ENCODE peak calls at places on chromosomes 6 and 20, in eight cellular contexts. N is fibroblast of lung, Q is NCI-H2029, C is left colon, Z is endothelial cell of umbilical vein, S is amygdala, E is AG08396, I is PC-3. G is an unnamed sample.

GRCh38 chr6:166360243-166361079 is 18.1 kb upstream of the SFT2D1 start:
- DNase-seq in S (no peak), Q (no peak), I (peak; percentile 33), Z (no peak), C (no peak), N (no peak), E (no peak), G (no peak)

GRCh38 chr6:11672261-11672660 is 106.3 kb downstream of the ADTRP start:
- DNase-seq in C (no peak), E (no peak), Z (no peak), N (no peak), I (no peak), S (no peak), Q (no peak), G (no peak)

GRCh38 chr6:83055366-83055964 is 10.2 kb downstream of the UBE3D start:
- DNase-seq in E (peak; percentile 66), Q (peak; percentile 7), N (peak; percentile 62), S (peak; percentile 12), I (peak; percentile 60), Z (peak; percentile 45), C (peak; percentile 24), G (peak; percentile 6)

GRCh38 chr6:170176621-170177382 is 114.1 kb downstream of the DLL1 start:
- DNase-seq in C (no peak), S (no peak), Z (no peak), Q (peak; percentile 49), N (no peak), I (no peak), E (peak; percentile 45), G (no peak)

GRCh38 chr6:34517966-34518365 is 38.2 kb downstream of the SPDEF start:
- DNase-seq in N (no peak), C (no peak), Q (no peak), I (no peak), Z (no peak), S (no peak), E (no peak), G (no peak)

GRCh38 chr6:28920281-28920680 is 3.5 kb downstream of the TRIM27 start:
- DNase-seq in Z (no peak), C (no peak), Q (no peak), S (no peak), N (no peak), I (no peak), E (no peak), G (no peak)

GRCh38 chr6:31834367-31834703 is 6.8 kb downstream of the HSPA1B start:
- DNase-seq in S (peak; percentile 88), I (peak; percentile 85), N (peak; percentile 89), Z (no peak), Q (peak; percentile 96), C (peak; percentile 90), E (peak; percentile 91), G (peak; percentile 83)

GRCh38 chr6:4970739-4971395 is 33.0 kb downstream of the RPP40 start:
- DNase-seq in E (no peak), N (no peak), Q (no peak), S (no peak), I (no peak), C (no peak), Z (no peak), G (no peak)

GRCh38 chr6:125835221-125835744 is 44.5 kb downstream of the NCOA7 start:
- DNase-seq in C (no peak), N (peak; percentile 44), Q (no peak), E (peak; percentile 9), I (no peak), S (no peak), Z (peak; percentile 91), G (no peak)

GRCh38 chr6:67748521-67748920 is 886.6 kb upstream of the ADGRB3 start:
- DNase-seq in Q (no peak), S (no peak), Z (no peak), N (peak; percentile 47), E (no peak), I (no peak), C (no peak), G (no peak)

GRCh38 chr6:75884822-75885221 is 135.8 kb downstream of the MYO6 start:
- DNase-seq in Z (no peak), C (no peak), Q (no peak), S (no peak), I (no peak), N (no peak), E (no peak), G (no peak)

GRCh38 chr6:36445651-36446050 is 2.9 kb downstream of the KCTD20 start:
- DNase-seq in C (no peak), Z (peak; percentile 12), E (no peak), S (no peak), Q (no peak), I (no peak), N (no peak), G (no peak)

GRCh38 chr6:94680672-94681212 is 896.6 kb upstream of the MANEA start:
- DNase-seq in E (no peak), Q (no peak), N (no peak), C (no peak), I (no peak), S (no peak), Z (no peak), G (no peak)

GRCh38 chr6:163356324-163356723 is 58.2 kb upstream of the QKI start:
- DNase-seq in Q (no peak), N (peak; percentile 57), I (peak; percentile 67), Z (peak; percentile 79), S (peak; percentile 66), C (no peak), E (peak; percentile 31), G (no peak)

GRCh38 chr20:18388860-18389259 is 78.0 kb downstream of the DZANK1 start:
- DNase-seq in Z (peak; percentile 42), C (no peak), E (peak; percentile 59), S (no peak), Q (no peak), I (peak; percentile 45), N (peak; percentile 51), G (no peak)

GRCh38 chr6:163529605-163530004 is 115.1 kb downstream of the QKI start:
- DNase-seq in E (peak; percentile 61), I (peak; percentile 74), Z (peak; percentile 50), C (no peak), S (no peak), Q (no peak), N (peak; percentile 81), G (no peak)

GRCh38 chr6:101396552-101397173 is 3.2 kb downstream of the GRIK2 start:
- DNase-seq in C (peak; percentile 77), Z (peak; percentile 46), E (peak; percentile 38), Q (no peak), N (peak; percentile 38), I (peak; percentile 77), S (no peak), G (no peak)

GRCh38 chr6:23180504-23181293 is 611.3 kb downstream of the HDGFL1 start:
- DNase-seq in N (peak; percentile 94), E (peak; percentile 21), Z (no peak), C (peak; percentile 10), I (no peak), S (peak; percentile 55), Q (peak; percentile 99), G (no peak)

GRCh38 chr6:48078092-48078491 is 32.9 kb downstream of the PTCHD4 start:
- DNase-seq in C (no peak), E (no peak), I (peak; percentile 72), N (peak; percentile 19), Z (no peak), Q (no peak), S (no peak), G (no peak)

GRCh38 chr6:136334853-136335252 is 45.2 kb upstream of the BCLAF1 start:
- DNase-seq in S (no peak), N (no peak), C (no peak), Z (no peak), I (no peak), E (no peak), Q (no peak), G (no peak)

GRCh38 chr6:53431704-53432103 is 83.0 kb upstream of the ELOVL5 start:
- DNase-seq in I (no peak), S (no peak), Q (no peak), C (no peak), N (no peak), Z (no peak), E (no peak), G (no peak)

G was measured in hypothalamus.